ENCODE peak calls at places on chromosome 10, in nine cellular contexts. Q is right lobe of liver, J is fibroblast of the aortic adventitia, Z is uterus, L is body of pancreas, D is sigmoid colon, X is mammary epithelial cell, G is coronary artery, F is lower leg skin. N is an unnamed sample.
A peak's percentile ranks its signal among the peaks of the same experiment; 100 is the strongest.

GRCh38 chr10:60237977-60238376 is 151.7 kb downstream of the ANK3 start:
- DNase-seq in Q (no peak), F (no peak), D (no peak), J (peak; percentile 47), X (peak; percentile 3), L (no peak), Z (no peak), G (no peak), N (peak; percentile 28)

GRCh38 chr10:5975641-5976473 is 1.5 kb downstream of the IL15RA start:
- DNase-seq in D (peak; percentile 85), X (no peak), Z (peak; percentile 71), G (no peak), F (peak; percentile 61), J (peak; percentile 45), Q (peak; percentile 13), L (peak; percentile 44), N (peak; percentile 90)

GRCh38 chr10:132539894-132540293 is 2.3 kb downstream of the INPP5A start:
- DNase-seq in L (no peak), D (peak; percentile 60), G (no peak), J (peak; percentile 69), Q (no peak), Z (no peak), F (no peak), X (no peak), N (no peak)

GRCh38 chr10:131901181-131901829 is 497 bp downstream of the PPP2R2D start:
- DNase-seq in X (no peak), J (peak; percentile 19), Z (peak; percentile 36), L (peak; percentile 75), G (peak; percentile 79), F (no peak), Q (peak; percentile 75), D (peak; percentile 71), N (peak; percentile 61)

GRCh38 chr10:124696446-124697392 is 47.5 kb downstream of the FAM53B start:
- DNase-seq in J (no peak), L (no peak), G (no peak), Z (no peak), D (no peak), X (no peak), Q (no peak), F (no peak), N (peak; percentile 81)

GRCh38 chr10:97188234-97188847 is 2.6 kb upstream of the SLIT1 start:
- DNase-seq in L (no peak), Z (no peak), G (no peak), J (no peak), Q (no peak), F (no peak), X (no peak), D (no peak), N (no peak)

GRCh38 chr10:33216661-33217427 is 117.6 kb downstream of the NRP1 start:
- DNase-seq in G (no peak), Q (no peak), L (no peak), J (no peak), D (no peak), F (no peak), X (peak; percentile 76), Z (no peak), N (no peak)

GRCh38 chr10:121926669-121927360 is 1.0 kb downstream of the ATE1 start:
- DNase-seq in Z (no peak), D (no peak), Q (no peak), X (no peak), G (no peak), J (peak; percentile 29), F (no peak), L (no peak), N (peak; percentile 14)

GRCh38 chr10:106083572-106083971 is 1080.9 kb downstream of the SORCS1 start:
- DNase-seq in Z (no peak), Q (no peak), G (no peak), J (peak; percentile 46), L (no peak), F (no peak), D (no peak), X (no peak), N (no peak)

GRCh38 chr10:106089855-106090254 is 1074.7 kb downstream of the SORCS1 start:
- DNase-seq in F (no peak), Q (no peak), L (no peak), X (no peak), J (no peak), D (no peak), G (no peak), Z (no peak), N (no peak)

GRCh38 chr10:106082865-106083264 is 1081.6 kb downstream of the SORCS1 start:
- DNase-seq in Q (no peak), J (peak; percentile 29), D (no peak), X (no peak), F (no peak), L (no peak), G (no peak), Z (no peak), N (no peak)

GRCh38 chr10:106086391-106086790 is 1078.1 kb downstream of the SORCS1 start:
- DNase-seq in Z (no peak), X (no peak), L (no peak), F (no peak), G (no peak), Q (no peak), D (no peak), J (no peak), N (no peak)
- TF ChIP-seq CTCF in Z (no peak), X (no peak), L (no peak), F (no peak), G (no peak), Q (no peak), D (no peak), J (no peak), N (no peak)

DNA sequence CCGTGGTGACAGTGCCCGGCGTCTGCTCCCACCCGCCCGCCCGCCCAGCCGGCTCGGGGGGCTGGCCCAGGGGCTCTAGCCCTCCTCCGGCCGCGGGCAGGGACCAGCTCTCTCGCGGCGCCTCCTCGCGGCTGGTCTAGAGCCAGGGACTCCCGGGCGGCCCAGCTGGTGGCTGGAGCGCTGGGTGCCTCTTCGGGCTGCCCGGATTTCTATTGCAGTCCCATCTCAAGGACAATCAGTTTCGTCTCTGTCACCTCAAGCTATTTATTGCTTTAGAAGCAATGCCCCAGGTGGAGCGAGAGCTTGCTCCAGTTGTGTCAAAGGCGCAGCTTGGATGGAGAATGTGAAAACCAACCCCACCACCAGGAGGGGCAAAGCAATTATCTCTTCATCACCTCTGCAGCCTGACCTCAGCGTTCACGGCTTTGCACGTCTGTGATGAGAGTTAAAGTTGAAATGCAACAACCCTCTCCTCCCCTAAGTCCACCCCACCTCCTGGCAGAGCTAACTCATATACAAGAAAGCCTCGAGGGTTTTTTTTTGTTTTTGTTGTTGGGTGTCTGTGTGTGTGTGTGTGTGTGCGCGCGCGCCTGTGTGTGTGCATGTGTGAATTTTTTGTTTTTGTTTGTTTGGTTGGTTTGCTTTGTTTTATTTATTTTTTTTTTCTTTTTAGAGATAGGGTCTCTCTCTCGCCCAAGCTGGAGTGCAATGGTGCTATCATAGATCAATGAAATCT is at the start of gene ITGA8:
- DNase-seq in Z (peak; percentile 51), D (no peak), F (no peak), X (no peak), J (peak; percentile 30), Q (no peak), G (peak; percentile 83), L (no peak), N (peak; percentile 40)
- TF ChIP-seq CTCF in Z (peak; percentile 48), D (peak; percentile 31), F (no peak), X (no peak), J (peak; percentile 36), Q (peak; percentile 6), G (peak; percentile 57), L (no peak), N (no peak)

GRCh38 chr10:43885842-43886241 is 237.2 kb upstream of the ZNF32 start:
- DNase-seq in J (no peak), D (no peak), X (no peak), F (no peak), L (peak; percentile 73), Z (no peak), G (no peak), Q (no peak), N (no peak)
- TF ChIP-seq CTCF in J (no peak), D (no peak), X (peak; percentile 5), F (no peak), L (no peak), Z (no peak), G (no peak), Q (no peak), N (no peak)

DNA sequence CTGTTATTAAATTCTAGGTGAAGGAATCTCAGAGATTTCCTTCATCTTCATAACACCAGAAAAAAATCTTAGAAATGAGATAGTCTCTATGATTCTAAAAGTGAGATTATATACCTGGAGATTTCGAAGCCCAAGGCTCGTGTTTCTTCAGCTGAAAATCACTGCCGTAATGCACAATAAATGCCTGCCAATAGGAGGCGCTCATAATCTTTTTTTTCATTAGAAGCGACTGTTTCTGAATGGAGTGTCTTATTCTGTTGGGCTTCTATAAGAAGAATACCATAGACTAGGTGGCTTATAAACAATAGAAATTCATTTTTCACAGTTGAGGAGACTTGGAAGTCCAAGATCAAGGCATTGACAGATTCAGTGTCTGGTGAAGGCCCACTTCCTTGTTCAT is 294.7 kb downstream of the PRKG1 start:
- DNase-seq in F (no peak), Q (no peak), G (no peak), L (peak; percentile 22), X (no peak), J (no peak), D (no peak), Z (no peak), N (no peak)
- TF ChIP-seq CTCF in F (no peak), Q (no peak), G (no peak), L (no peak), X (peak; percentile 9), J (peak; percentile 13), D (no peak), Z (no peak), N (no peak)

DNA sequence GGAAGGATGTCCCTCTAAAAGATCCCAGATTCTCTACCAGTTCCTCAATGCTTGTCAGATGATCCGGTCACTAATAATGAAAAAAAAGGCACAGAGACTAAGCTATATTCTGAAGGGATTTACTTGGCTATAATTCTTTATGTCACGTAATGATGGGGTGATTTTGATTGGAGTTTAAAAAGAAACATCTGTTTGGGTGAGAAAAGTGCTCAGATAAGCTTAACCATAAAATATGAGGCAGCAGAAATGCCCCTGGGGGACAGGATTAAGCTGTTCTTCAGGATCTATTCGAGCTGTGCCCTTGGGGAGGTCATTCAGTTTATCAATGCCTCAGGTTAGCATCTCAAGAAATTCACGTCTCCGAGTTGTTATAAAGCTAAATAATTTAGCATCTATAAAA is 229.8 kb upstream of the PITRM1 start:
- DNase-seq in Q (no peak), L (no peak), D (no peak), X (no peak), F (no peak), Z (no peak), G (no peak), J (no peak), N (no peak)
- TF ChIP-seq CTCF in Q (no peak), L (no peak), D (no peak), X (no peak), F (no peak), Z (no peak), G (no peak), J (no peak), N (no peak)

DNA sequence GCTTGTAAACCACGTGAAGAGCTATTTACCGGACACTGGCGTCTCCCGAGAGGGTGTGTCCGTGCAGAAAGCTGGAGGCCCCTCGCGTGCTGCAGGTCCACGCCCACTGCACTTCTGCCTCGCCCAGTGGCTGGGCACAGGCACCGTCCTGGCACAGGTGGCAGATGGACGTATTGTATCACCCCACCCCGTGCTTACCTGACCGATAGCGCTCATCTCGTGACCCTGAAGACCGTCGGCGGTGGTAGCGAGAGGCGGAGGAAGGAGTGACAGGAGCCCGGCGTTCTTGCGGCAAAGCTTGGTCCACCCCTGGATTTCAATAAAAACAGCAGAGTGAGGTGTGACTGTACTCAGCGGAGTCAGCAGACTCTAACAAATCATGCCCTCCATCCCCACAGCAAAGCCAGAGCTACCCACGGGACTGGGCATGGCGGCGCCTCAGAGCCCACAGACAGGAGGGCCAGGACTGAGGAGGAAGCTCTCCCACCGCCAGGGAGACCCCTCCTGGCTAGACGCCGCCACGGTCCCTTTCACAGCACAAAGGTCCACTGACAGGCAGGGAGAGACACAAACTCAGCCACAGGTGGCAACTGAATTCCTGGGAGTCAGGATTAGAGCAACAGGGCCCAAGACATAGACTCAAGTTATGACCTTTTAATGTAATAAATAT is 217.1 kb downstream of the DIP2C start:
- DNase-seq in Z (no peak), L (no peak), G (peak; percentile 59), D (no peak), J (no peak), X (no peak), F (no peak), Q (peak; percentile 33), N (no peak)
- TF ChIP-seq CTCF in Z (no peak), L (no peak), G (no peak), D (no peak), J (no peak), X (no peak), F (no peak), Q (no peak), N (no peak)

N was measured in GM20000.